ENCODE peak calls at places on chromosomes 1 and 21, in four cellular contexts. X, W, C and U are unnamed samples.

GRCh38 chr1:19445417-19446342 is 39.7 kb downstream of the CAPZB start:
- DNase-seq in X (peak), W (no peak), C (no peak), U (no peak)

GRCh38 chr1:176904057-176904815 is 260.3 kb downstream of the ASTN1 start:
- DNase-seq in X (no peak), W (no peak), C (no peak), U (no peak)

GRCh38 chr1:205199090-205199930 is 12.2 kb downstream of the DSTYK start:
- DNase-seq in X (no peak), W (no peak), C (no peak), U (no peak)

GRCh38 chr1:60920561-60920960 is 161.8 kb upstream of the NFIA start:
- DNase-seq in X (no peak), W (no peak), C (no peak), U (no peak)

GRCh38 chr1:226046240-226046639 is 16.3 kb upstream of the H3-3A start:
- DNase-seq in X (peak), W (no peak), C (no peak), U (no peak)

GRCh38 chr1:5220881-5221280 is 566.5 kb downstream of the AJAP1 start:
- DNase-seq in X (no peak), W (no peak), C (no peak), U (no peak)

GRCh38 chr1:55050283-55050682 is 10.9 kb downstream of the PCSK9 start:
- DNase-seq in X (peak), W (no peak), C (peak), U (peak)

GRCh38 chr21:32958288-32958992 is 67.3 kb upstream of the OLIG2 start:
- DNase-seq in X (no peak), W (no peak), C (no peak), U (no peak)

GRCh38 chr1:234533034-234533571 is 54.1 kb upstream of the TARBP1 start:
- DNase-seq in X (peak), W (no peak), C (peak), U (no peak)

GRCh38 chr1:13617108-13617507 is 33.5 kb downstream of the PDPN start:
- DNase-seq in X (no peak), W (no peak), C (no peak), U (no peak)

GRCh38 chr1:65979145-65979544 is 186.4 kb downstream of the PDE4B start:
- DNase-seq in X (no peak), W (no peak), C (peak), U (peak)

GRCh38 chr1:58898739-58899580 is 115.1 kb upstream of the JUN start:
- DNase-seq in X (no peak), W (no peak), C (no peak), U (no peak)

GRCh38 chr1:162916407-162916806 is 55.4 kb upstream of the CCDC190 start:
- DNase-seq in X (peak), W (no peak), C (no peak), U (no peak)

GRCh38 chr1:26949926-26950319 is 10.3 kb downstream of the KDF1 start:
- DNase-seq in X (no peak), W (no peak), C (no peak), U (no peak)